ENCODE peak calls at places on chromosomes 2 and 18, in five cellular contexts. H is prostate gland, M is foreskin keratinocyte, L is progenitor cell of endocrine pancreas, B is AG04449. X is an unnamed sample.

GRCh38 chr2:122703676-122704075 is 948.2 kb downstream of the TSN start:
- DNase-seq in L (no peak), H (no peak), B (no peak), M (no peak), X (peak)

GRCh38 chr18:75173125-75173432 is 35.9 kb downstream of the PTGR3 start:
- DNase-seq in M (no peak), B (no peak), L (no peak), H (no peak), X (no peak)

GRCh38 chr2:17878222-17879136 is at the start of gene KCNS3:
- DNase-seq in L (peak), M (no peak), B (no peak), H (peak), X (no peak)

GRCh38 chr2:215489288-215489848 is 53.5 kb upstream of the FN1 start:
- DNase-seq in L (no peak), M (no peak), H (no peak), B (no peak), X (no peak)

GRCh38 chr2:59182249-59182648 is 941.1 kb upstream of the FANCL start:
- DNase-seq in L (no peak), B (no peak), M (no peak), H (no peak), X (no peak)

GRCh38 chr2:63048367-63049171 is 2.1 kb upstream of the OTX1 start:
- DNase-seq in M (peak), H (no peak), L (no peak), B (no peak), X (no peak)

GRCh38 chr2:14297906-14298305 is 334.6 kb upstream of the LRATD1 start:
- DNase-seq in L (no peak), M (peak), B (no peak), H (no peak), X (no peak)

GRCh38 chr18:67104700-67105284 is 411.7 kb downstream of the DSEL start:
- DNase-seq in B (peak), M (peak), L (peak), H (peak), X (peak)

GRCh38 chr2:66888791-66889631 is 454.1 kb downstream of the MEIS1 start:
- DNase-seq in M (peak), L (no peak), B (peak), H (peak), X (no peak)

GRCh38 chr2:140586379-140586778 is 1544.4 kb downstream of the LRP1B start:
- DNase-seq in B (no peak), H (no peak), M (peak), L (no peak), X (no peak)
- TF ChIP-seq CTCF in B (peak), H (no peak), M (peak), L (peak), X (peak)

GRCh38 chr2:236250909-236251579 is 13.2 kb downstream of the ASB18 start:
- DNase-seq in L (no peak), B (no peak), M (no peak), H (no peak), X (no peak)

GRCh38 chr2:236256601-236257000 is 7.6 kb downstream of the ASB18 start:
- DNase-seq in M (no peak), H (no peak), L (no peak), B (no peak), X (no peak)

GRCh38 chr2:236252521-236252920 is 11.7 kb downstream of the ASB18 start:
- DNase-seq in B (no peak), H (no peak), L (no peak), M (no peak), X (no peak)

GRCh38 chr2:236254674-236255073 is 9.5 kb downstream of the ASB18 start:
- DNase-seq in H (no peak), L (no peak), M (no peak), B (no peak), X (no peak)

GRCh38 chr2:236254021-236254420 is 10.2 kb downstream of the ASB18 start:
- DNase-seq in L (no peak), H (no peak), B (no peak), M (no peak), X (no peak)
- TF ChIP-seq CTCF in L (no peak), H (no peak), B (no peak), M (no peak), X (no peak)

GRCh38 chr2:36695746-36696415 is 626 bp upstream of the VIT start:
- DNase-seq in M (peak), L (no peak), H (no peak), B (no peak), X (no peak)
- TF ChIP-seq CTCF in M (peak), L (no peak), H (no peak), B (peak), X (peak)

GRCh38 chr18:1663879-1664705 is 759.4 kb downstream of the ADCYAP1 start:
- DNase-seq in H (no peak), M (no peak), L (peak), B (no peak), X (no peak)
- TF ChIP-seq CTCF in H (no peak), M (peak), L (peak), B (peak), X (peak)

DNA sequence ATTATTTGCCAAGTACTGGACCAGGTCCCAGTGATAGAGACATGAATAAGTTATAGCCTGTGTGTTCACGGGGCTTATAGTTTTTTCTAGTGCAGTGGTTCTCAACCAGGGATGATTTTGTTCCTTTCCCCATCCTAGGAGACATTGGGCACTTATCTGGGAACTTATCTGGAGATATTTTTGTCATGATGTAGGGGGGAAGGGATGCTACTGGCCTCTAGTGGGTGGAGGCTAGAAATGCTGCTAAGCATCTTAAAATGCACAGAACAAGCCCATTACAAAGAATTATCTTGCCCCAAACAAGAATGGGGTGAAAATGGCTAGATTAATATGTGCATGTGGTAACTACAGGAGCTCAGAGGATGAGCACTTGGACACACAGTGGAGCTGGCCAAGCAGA is 75.2 kb downstream of the KLHL29 start:
- DNase-seq in B (no peak), M (no peak), H (no peak), L (no peak), X (peak)
- TF ChIP-seq CTCF in B (peak), M (peak), H (no peak), L (peak), X (peak)

DNA sequence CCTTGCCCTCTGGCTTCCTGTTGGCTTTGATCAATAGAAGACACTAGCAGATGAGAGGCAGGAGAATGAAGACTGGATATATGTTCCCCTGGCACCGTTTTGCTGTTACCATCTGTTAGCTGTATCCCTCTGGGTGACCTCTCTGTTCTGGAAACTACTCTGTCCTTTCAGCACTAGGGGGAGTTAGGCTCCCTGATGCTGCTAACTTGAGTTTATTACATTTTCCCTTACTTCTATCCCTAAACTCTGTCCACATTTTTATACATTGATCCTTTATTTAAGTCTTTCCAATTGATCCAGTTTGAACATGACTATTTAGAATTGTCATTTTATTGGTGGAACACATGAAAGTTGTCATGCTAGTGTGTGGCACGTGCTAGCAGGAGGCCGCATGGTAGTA is 1014.3 kb upstream of the CDH2 start:
- DNase-seq in L (no peak), B (no peak), H (no peak), M (peak), X (no peak)
- TF ChIP-seq CTCF in L (peak), B (peak), H (no peak), M (peak), X (peak)

GRCh38 chr2:121008978-121009377 is 273.3 kb downstream of the GLI2 start:
- DNase-seq in L (no peak), M (no peak), H (no peak), B (no peak), X (no peak)
- TF ChIP-seq CTCF in L (peak), M (peak), H (no peak), B (peak), X (peak)